ENCODE peak calls at places on chromosome 21, in five cellular contexts. M is coronary artery, O is Calu3, C is neural crest cell, F is H9. B is an unnamed sample.

GRCh38 chr21:8989261-8989882 is 1532.0 kb upstream of the TPTE start:
- DNase-seq in O (peak; percentile 56), F (no peak), M (no peak), C (no peak), B (no peak)

GRCh38 chr21:38858429-38859205 is 52.9 kb downstream of the ETS2 start:
- DNase-seq in C (no peak), F (no peak), O (no peak), M (no peak), B (no peak)

GRCh38 chr21:39613029-39613934 is 542 bp downstream of the B3GALT5 start:
- DNase-seq in O (no peak), F (no peak), C (no peak), M (no peak), B (no peak)

GRCh38 chr21:36508948-36509347 is 29.0 kb upstream of the CLDN14 start:
- DNase-seq in F (no peak), C (no peak), O (no peak), M (no peak), B (no peak)

GRCh38 chr21:17802568-17802967 is 16.6 kb downstream of the C21orf91 start:
- DNase-seq in M (no peak), O (no peak), F (no peak), C (no peak), B (no peak)

GRCh38 chr21:37878946-37879660 is 37.2 kb downstream of the KCNJ6 start:
- DNase-seq in C (no peak), M (no peak), F (no peak), O (peak; percentile 2), B (no peak)

GRCh38 chr21:34796518-34797201 is 127.9 kb downstream of the CLIC6 start:
- DNase-seq in O (no peak), M (no peak), C (no peak), F (no peak), B (no peak)

GRCh38 chr21:44354775-44355771 is 1.7 kb downstream of the TRPM2 start:
- DNase-seq in F (no peak), M (no peak), O (no peak), C (no peak), B (no peak)

GRCh38 chr21:36141513-36141925 is 6.6 kb downstream of the CBR3 start:
- DNase-seq in M (no peak), O (peak; percentile 89), F (peak; percentile 92), C (peak; percentile 69), B (peak; percentile 70)

GRCh38 chr21:39666026-39666425 is 53.3 kb downstream of the B3GALT5 start:
- DNase-seq in O (no peak), C (no peak), M (peak; percentile 24), F (no peak), B (no peak)

GRCh38 chr21:36893581-36893980 is 72.9 kb downstream of the HLCS start:
- DNase-seq in O (no peak), C (no peak), F (no peak), M (no peak), B (no peak)

GRCh38 chr21:29524055-29524454 is 225.3 kb downstream of the BACH1 start:
- DNase-seq in M (no peak), C (no peak), F (no peak), O (no peak), B (no peak)
- TF ChIP-seq CTCF in M (no peak), C (no peak), F (no peak), O (no peak), B (no peak)

GRCh38 chr21:20877976-20878375 is 120.2 kb upstream of the NCAM2 start:
- DNase-seq in O (no peak), F (no peak), C (no peak), M (no peak), B (no peak)

GRCh38 chr21:20874202-20874601 is 124.0 kb upstream of the NCAM2 start:
- DNase-seq in O (no peak), C (no peak), F (no peak), M (no peak), B (no peak)

GRCh38 chr21:20875741-20876140 is 122.5 kb upstream of the NCAM2 start:
- DNase-seq in O (no peak), C (no peak), M (no peak), F (no peak), B (no peak)
- TF ChIP-seq CTCF in O (no peak), C (no peak), M (no peak), F (peak; percentile 64), B (no peak)

DNA sequence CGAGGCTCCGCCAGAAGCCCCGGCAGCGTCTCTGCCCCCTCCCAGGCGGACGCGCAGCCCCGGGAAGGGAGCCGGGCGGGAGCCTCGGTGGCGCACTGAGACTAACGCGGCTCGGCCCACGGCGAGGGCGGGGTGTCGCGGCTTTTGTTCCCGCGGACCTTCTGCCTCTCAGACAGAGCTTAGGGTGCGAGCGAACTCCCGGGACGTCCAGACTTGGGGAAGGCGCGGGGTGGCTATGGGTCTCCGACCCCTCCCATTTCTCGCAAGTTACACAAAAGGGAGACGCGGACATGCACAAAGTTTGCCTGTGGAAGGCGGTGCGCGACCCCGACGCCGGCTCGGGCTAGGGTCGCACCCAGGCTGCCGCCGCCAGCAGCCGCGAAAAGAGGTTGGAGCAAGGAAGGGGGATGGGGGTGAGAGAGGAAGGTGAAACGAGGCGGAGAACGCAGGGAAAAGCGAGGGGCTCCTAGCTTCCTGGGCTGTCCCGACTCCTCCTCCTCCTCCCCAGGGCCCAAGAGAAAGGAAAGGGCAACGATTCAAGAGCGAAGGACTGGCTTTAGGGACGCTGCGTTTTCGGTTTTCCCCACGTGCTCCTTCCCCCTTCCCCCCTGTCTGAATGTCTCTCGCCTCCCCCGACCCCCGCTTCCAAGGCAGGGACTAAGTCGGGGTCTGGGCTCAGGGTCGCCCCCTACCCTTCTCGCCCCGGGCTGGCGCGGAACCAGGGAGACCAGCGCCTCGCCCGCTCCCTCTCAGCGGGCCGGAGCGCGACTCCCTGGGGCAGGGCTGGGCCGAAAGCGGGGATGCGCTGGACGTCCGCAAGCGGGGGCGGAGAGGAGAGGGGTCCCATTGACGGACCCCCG is 729 bp downstream of the APP start:
- DNase-seq in O (peak; percentile 45), F (peak; percentile 37), M (peak; percentile 82), C (peak; percentile 46), B (peak; percentile 71)
- TF ChIP-seq CTCF in O (no peak), F (no peak), M (no peak), C (no peak), B (no peak)

DNA sequence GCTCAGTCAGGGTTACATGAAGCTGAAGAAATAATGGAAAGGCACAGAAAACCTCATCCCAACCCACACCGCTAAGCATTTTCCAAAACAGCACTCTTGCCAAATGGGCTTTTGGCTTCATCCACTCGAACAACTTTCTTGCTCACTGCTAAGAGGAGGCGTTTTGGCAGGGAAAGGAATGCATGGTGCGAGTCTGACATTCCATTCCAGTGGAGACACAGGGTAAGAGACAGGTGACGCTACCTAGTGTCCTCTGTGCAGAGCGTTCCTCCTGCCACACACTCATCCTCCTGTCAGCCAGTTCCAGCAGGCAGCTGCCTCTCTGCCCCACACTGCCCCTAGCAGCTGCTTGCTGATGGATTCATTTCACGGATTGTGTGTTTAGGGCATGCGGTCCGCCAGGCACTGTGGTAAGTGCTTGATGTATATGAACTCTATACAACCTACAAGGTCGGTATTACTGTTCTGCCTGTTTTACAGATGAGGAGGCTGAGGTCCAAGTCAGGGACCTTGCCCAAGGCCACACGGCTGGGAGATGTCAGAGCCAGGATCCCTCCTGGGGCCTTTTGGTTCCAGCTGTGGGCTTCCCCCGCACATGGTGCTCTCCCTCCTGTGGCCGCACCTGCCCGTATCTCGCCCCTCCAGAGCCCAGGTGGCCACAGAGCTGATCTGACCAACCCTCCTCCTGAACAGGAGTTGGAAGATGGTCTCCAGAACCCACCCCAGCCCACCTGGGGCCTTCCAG is 25.7 kb upstream of the BACE2 start:
- DNase-seq in F (peak; percentile 47), C (no peak), O (no peak), M (no peak), B (no peak)
- TF ChIP-seq CTCF in F (no peak), C (no peak), O (no peak), M (no peak), B (no peak)

GRCh38 chr21:42555756-42556438 is 42.2 kb downstream of the SLC37A1 start:
- DNase-seq in M (no peak), C (no peak), O (no peak), F (no peak), B (peak; percentile 10)

GRCh38 chr21:42553435-42553834 is 39.8 kb downstream of the SLC37A1 start:
- DNase-seq in C (no peak), F (no peak), M (no peak), O (no peak), B (peak; percentile 11)

GRCh38 chr21:42556476-42556875 is 42.8 kb downstream of the SLC37A1 start:
- DNase-seq in O (no peak), M (no peak), C (no peak), F (no peak), B (peak; percentile 5)

GRCh38 chr21:42552407-42553336 is 39.0 kb downstream of the SLC37A1 start:
- DNase-seq in C (no peak), F (no peak), M (no peak), O (no peak), B (no peak)

DNA sequence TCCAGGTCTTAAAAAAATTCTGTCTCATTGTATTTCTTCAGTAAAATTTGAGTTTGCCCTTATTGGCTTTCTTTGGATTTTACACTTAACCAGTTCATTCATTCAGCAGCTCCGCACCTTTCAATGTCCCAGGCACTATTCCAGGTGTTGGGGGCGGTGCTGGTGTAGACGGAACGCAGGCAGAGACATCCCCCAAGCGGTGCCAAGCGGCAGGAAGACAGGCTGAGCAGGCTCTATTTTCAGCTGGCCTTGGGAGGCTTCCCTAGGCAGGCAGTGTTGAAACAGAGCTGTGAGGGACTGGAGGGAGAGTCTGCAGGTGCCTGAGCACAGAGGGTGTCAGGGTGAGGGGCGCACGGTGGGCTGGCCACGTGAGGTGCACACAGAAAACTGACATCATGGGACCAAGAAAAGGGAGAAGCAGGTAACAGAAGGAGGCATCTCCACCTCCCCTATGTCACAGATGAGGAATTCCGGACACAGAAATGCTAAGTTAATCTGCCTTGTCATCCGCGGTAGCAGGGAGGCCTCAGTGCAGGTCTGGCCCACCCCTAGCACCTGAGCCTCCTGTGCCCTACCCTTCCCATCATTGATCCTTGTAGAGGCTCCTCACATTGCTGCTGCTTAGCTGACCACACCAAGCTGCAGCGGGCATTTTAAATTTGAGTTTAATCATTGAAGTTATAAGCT is 40.7 kb downstream of the SLC37A1 start:
- DNase-seq in M (no peak), F (no peak), O (no peak), C (no peak), B (peak; percentile 10)
- TF ChIP-seq CTCF in M (no peak), F (no peak), O (no peak), C (no peak), B (no peak)

DNA sequence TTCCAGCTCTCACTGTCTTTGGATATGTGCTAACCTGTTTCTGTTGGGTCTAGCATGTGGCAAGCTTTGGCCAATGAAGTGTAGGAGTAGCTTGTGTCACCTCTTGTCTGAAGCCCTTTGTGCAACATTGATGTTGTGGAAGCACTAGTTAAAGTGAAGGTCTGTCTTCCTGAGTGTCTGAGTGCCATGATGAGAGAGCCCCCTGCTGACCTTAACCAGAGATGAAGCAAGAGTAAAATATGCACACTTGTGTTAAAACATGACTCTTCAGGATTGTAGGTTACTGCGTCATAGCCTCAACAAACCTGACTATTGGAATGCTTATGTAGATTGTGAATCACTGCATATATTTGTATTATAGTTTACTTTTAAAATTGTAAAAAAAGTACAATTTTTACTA is 103.7 kb downstream of the NCAM2 start:
- DNase-seq in F (peak; percentile 46), C (peak; percentile 22), M (no peak), O (no peak), B (no peak)
- TF ChIP-seq CTCF in F (peak; percentile 66), C (peak; percentile 57), M (no peak), O (no peak), B (peak; percentile 52)

GRCh38 chr21:31509108-31510017 is 150.1 kb upstream of the SOD1 start:
- DNase-seq in M (no peak), F (peak; percentile 78), C (peak; percentile 12), O (peak; percentile 66), B (no peak)
- TF ChIP-seq CTCF in M (no peak), F (peak; percentile 72), C (peak; percentile 59), O (peak; percentile 37), B (no peak)

GRCh38 chr21:29372063-29372802 is 73.5 kb downstream of the BACH1 start:
- DNase-seq in M (no peak), F (peak; percentile 56), O (peak; percentile 57), C (peak; percentile 57), B (no peak)
- TF ChIP-seq CTCF in M (peak; percentile 67), F (peak; percentile 83), O (no peak), C (peak; percentile 76), B (peak; percentile 86)

B was measured in glutamatergic neuron.